ENCODE peak calls at places on chromosomes 6 and 20, in five cellular contexts. P is IMR-90, O is trophoblast cell, Z is H1, E is mesenchymal stem cell. W is an unnamed sample.

GRCh38 chr20:37989601-37990001 is 43.7 kb downstream of the TTI1 start:
- DNase-seq in O (no peak), E (peak), P (no peak), Z (no peak), W (no peak)

GRCh38 chr6:168370310-168370991 is 50.9 kb upstream of the DACT2 start:
- DNase-seq in P (no peak), E (peak), Z (peak), O (peak), W (peak)

GRCh38 chr6:109055771-109056235 is 38.8 kb downstream of the SESN1 start:
- DNase-seq in E (peak), P (peak), O (no peak), Z (no peak), W (no peak)

GRCh38 chr6:107976267-107976783 is 18.3 kb upstream of the SEC63 start:
- DNase-seq in Z (no peak), E (no peak), O (no peak), P (no peak), W (no peak)

GRCh38 chr6:75409286-75409685 is 84.3 kb downstream of the FILIP1 start:
- DNase-seq in P (peak), E (no peak), Z (no peak), O (no peak), W (no peak)

GRCh38 chr6:34556031-34556471 is at the start of gene SPDEF:
- DNase-seq in O (no peak), E (no peak), P (no peak), Z (no peak), W (no peak)

GRCh38 chr6:112109267-112109666 is 21.9 kb downstream of the FAM229B start:
- DNase-seq in O (no peak), P (no peak), E (peak), Z (no peak), W (peak)

GRCh38 chr20:33826270-33826897 is 15.2 kb downstream of the CHMP4B start:
- DNase-seq in O (no peak), E (no peak), P (no peak), Z (no peak), W (no peak)

GRCh38 chr6:124073820-124074587 is 270.3 kb downstream of the NKAIN2 start:
- DNase-seq in Z (no peak), E (no peak), O (no peak), P (no peak), W (no peak)

GRCh38 chr6:139628220-139628619 is 253.8 kb upstream of the CITED2 start:
- DNase-seq in P (no peak), E (no peak), O (no peak), Z (no peak), W (no peak)

GRCh38 chr6:170205126-170205525 is 85.8 kb downstream of the DLL1 start:
- DNase-seq in Z (peak), E (no peak), P (no peak), O (no peak), W (no peak)

GRCh38 chr6:148769304-148769968 is 22.6 kb downstream of the UST start:
- DNase-seq in Z (no peak), O (no peak), E (no peak), P (no peak), W (no peak)

GRCh38 chr6:155033021-155033801 is 38.1 kb downstream of the TIAM2 start:
- DNase-seq in E (no peak), O (peak), Z (no peak), P (no peak), W (no peak)

GRCh38 chr6:168013250-168013915 is 15.9 kb downstream of the KIF25 start:
- DNase-seq in O (no peak), E (no peak), P (no peak), Z (peak), W (no peak)

GRCh38 chr20:5044075-5044620 is 42.8 kb upstream of the SLC23A2 start:
- DNase-seq in Z (no peak), O (peak), E (no peak), P (no peak), W (no peak)

GRCh38 chr6:63349401-63349800 is 29.6 kb upstream of the LGSN start:
- DNase-seq in Z (no peak), E (no peak), O (peak), P (no peak), W (no peak)

GRCh38 chr20:45833030-45833882 is at the start of gene SNX21:
- DNase-seq in Z (peak), E (peak), O (peak), P (peak), W (no peak)

GRCh38 chr20:24208652-24209051 is 220.1 kb upstream of the GGTLC1 start:
- DNase-seq in P (no peak), O (no peak), Z (peak), E (no peak), W (no peak)

GRCh38 chr6:16419636-16420331 is 181.4 kb downstream of the GMPR start:
- DNase-seq in P (no peak), O (no peak), E (no peak), Z (no peak), W (no peak)

GRCh38 chr6:26223677-26224546 is 136.7 kb downstream of the HFE start:
- DNase-seq in O (peak), P (peak), E (peak), Z (no peak), W (peak)
- H3K4ac ChIP-seq in O (peak), P (peak), E (no peak), Z (peak), W (no peak)

DNA sequence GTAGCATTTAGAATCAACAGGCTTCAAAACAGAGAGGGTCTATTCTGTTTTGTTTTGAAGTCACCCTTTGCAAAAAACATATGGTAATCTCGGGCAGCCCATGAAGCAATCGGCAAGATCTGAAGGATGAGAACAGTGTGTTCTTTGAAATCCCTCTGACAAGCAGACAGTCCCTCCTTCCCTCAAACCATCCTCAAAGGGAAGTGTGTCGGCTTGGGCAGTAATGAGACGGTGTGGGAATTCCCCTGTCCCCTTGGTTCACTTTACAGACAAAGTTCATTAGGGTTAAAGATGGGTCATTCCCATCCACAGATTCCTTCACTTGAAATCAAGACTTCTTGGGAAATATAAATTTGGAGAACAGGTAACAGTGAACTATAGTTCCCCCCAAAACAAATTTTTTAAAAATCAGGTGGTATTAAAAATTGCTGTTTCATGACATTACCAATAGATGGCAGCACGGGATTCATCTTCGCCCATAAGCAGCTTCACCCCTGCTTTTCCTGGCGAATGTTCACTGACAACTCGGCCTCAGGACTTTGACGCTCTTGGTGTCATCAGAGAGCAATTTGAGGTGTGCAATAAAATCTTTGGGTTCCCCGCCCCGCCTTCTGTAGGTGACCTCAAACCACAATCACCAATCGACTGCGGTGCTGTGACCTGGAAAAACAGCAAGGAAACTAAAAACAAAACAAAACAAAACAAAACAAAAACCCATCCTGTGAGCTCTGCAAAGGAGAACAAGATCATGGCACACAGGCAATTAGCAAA is 159.3 kb upstream of the TNFAIP3 start:
- DNase-seq in E (peak), P (peak), O (peak), Z (no peak), W (peak)
- H3K4me3 ChIP-seq in E (peak), P (no peak), O (no peak), Z (no peak), W (no peak)

GRCh38 chr6:106642476-106642875 is 13.1 kb downstream of the QRSL1 start:
- DNase-seq in O (no peak), Z (no peak), P (no peak), E (no peak), W (no peak)

GRCh38 chr6:106637718-106638341 is 8.5 kb downstream of the QRSL1 start:
- DNase-seq in O (no peak), E (no peak), P (no peak), Z (no peak), W (no peak)

GRCh38 chr6:106634565-106634964 is 5.2 kb downstream of the QRSL1 start:
- DNase-seq in P (no peak), O (no peak), Z (no peak), E (no peak), W (no peak)

GRCh38 chr6:106639812-106640211 is 10.4 kb downstream of the QRSL1 start:
- DNase-seq in P (no peak), E (no peak), O (no peak), Z (no peak), W (no peak)

DNA sequence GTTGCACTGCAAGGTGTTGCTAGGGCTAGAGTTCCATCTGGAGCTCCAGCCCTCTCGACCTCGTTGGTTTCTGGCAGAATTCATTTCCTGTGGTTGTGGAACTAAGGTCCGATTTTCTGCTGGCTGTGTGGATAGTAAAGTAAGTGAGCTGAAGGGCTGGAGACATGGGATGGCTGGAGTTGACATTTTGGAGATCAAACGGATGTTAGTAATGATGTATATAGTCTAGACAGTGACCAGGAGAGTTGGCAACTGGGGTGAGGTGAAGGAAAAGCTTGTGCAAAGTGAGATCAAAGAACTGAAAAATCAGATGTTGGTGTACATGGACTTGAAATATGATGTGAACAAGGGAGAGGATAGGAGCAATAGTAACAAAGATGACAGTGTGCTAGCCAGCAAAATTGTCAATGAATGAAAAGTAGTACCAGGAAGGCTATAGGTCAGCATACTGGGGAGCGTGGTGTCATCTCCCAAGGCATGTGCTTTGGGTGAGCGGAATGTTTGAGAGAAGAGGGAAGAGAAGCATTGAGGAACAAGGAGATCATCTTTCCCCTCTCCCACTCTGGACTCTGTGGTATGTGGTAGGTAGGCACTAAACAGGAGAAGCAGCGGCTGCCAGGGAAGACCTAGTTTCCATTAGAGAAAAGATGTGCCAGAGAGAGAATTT is 7.8 kb downstream of the QRSL1 start:
- DNase-seq in P (no peak), E (no peak), O (no peak), Z (no peak), W (no peak)
- H2AFZ ChIP-seq in P (no peak), E (no peak), O (no peak), Z (no peak), W (no peak)

GRCh38 chr20:19236371-19237055 is 24.1 kb downstream of the SLC24A3 start:
- DNase-seq in E (no peak), Z (no peak), P (no peak), O (no peak), W (no peak)

GRCh38 chr20:19231359-19232035 is 19.1 kb downstream of the SLC24A3 start:
- DNase-seq in O (no peak), P (no peak), Z (no peak), E (no peak), W (no peak)

GRCh38 chr20:19233025-19233794 is 20.8 kb downstream of the SLC24A3 start:
- DNase-seq in Z (no peak), O (no peak), P (no peak), E (no peak), W (no peak)
- H3K4ac ChIP-seq in Z (no peak), O (no peak), P (no peak), E (no peak), W (no peak)

GRCh38 chr6:24583463-24584389 is 62.3 kb downstream of the KIAA0319 start:
- DNase-seq in O (peak), Z (peak), E (peak), P (peak), W (peak)
- H3K4me3 ChIP-seq in O (no peak), Z (no peak), E (no peak), P (no peak), W (no peak)

GRCh38 chr6:85402922-85403321 is 47.0 kb upstream of the NT5E start:
- DNase-seq in P (no peak), Z (no peak), O (peak), E (no peak), W (no peak)
- H2AFZ ChIP-seq in P (peak), Z (peak), O (peak), E (no peak), W (peak)

DNA sequence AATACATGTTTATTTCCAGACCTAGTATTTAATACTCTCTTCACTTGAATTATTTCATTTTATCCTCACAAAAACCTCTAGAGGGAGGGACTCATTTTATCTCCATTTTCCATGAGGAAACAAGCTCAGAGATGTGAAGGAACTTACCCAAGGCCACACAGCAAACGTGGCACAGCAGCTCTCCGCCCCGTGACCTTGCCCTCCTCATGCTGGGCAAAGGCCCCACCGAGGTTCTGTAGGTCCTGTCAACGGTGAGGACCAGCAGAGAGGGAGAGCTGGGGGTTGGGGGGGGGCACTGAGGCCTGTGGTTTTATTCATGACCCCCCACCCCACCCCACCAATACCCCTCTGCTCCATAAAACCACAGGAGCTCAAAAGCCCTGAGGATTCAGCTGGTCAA is 40.9 kb upstream of the TLDC2 start:
- DNase-seq in P (no peak), E (no peak), Z (no peak), O (no peak), W (no peak)
- H3K4ac ChIP-seq in P (peak), E (peak), Z (peak), O (peak), W (no peak)

GRCh38 chr6:7087491-7087979 is 20.2 kb upstream of the RREB1 start:
- DNase-seq in E (no peak), P (no peak), Z (no peak), O (no peak), W (no peak)

GRCh38 chr6:7088076-7088742 is 19.6 kb upstream of the RREB1 start:
- DNase-seq in P (no peak), O (no peak), E (no peak), Z (no peak), W (no peak)

GRCh38 chr6:7087066-7087465 is 20.7 kb upstream of the RREB1 start:
- DNase-seq in Z (no peak), E (peak), O (no peak), P (peak), W (peak)

GRCh38 chr6:7085911-7086310 is 21.9 kb upstream of the RREB1 start:
- DNase-seq in P (no peak), E (peak), Z (no peak), O (no peak), W (no peak)

GRCh38 chr6:7086488-7086887 is 21.3 kb upstream of the RREB1 start:
- DNase-seq in E (peak), O (no peak), P (peak), Z (no peak), W (no peak)
- H3K4me3 ChIP-seq in E (peak), O (no peak), P (no peak), Z (no peak), W (no peak)

GRCh38 chr20:57439993-57440392 is 48.8 kb downstream of the RBM38 start:
- DNase-seq in Z (no peak), P (no peak), E (no peak), O (no peak), W (no peak)

GRCh38 chr20:57442888-57443239 is 51.7 kb downstream of the RBM38 start:
- DNase-seq in E (no peak), Z (no peak), P (no peak), O (no peak), W (no peak)

GRCh38 chr20:57442160-57442887 is 51.1 kb downstream of the RBM38 start:
- DNase-seq in Z (no peak), O (no peak), E (no peak), P (no peak), W (no peak)

GRCh38 chr20:57440678-57441509 is 49.7 kb downstream of the RBM38 start:
- DNase-seq in P (peak), Z (no peak), E (no peak), O (no peak), W (no peak)

DNA sequence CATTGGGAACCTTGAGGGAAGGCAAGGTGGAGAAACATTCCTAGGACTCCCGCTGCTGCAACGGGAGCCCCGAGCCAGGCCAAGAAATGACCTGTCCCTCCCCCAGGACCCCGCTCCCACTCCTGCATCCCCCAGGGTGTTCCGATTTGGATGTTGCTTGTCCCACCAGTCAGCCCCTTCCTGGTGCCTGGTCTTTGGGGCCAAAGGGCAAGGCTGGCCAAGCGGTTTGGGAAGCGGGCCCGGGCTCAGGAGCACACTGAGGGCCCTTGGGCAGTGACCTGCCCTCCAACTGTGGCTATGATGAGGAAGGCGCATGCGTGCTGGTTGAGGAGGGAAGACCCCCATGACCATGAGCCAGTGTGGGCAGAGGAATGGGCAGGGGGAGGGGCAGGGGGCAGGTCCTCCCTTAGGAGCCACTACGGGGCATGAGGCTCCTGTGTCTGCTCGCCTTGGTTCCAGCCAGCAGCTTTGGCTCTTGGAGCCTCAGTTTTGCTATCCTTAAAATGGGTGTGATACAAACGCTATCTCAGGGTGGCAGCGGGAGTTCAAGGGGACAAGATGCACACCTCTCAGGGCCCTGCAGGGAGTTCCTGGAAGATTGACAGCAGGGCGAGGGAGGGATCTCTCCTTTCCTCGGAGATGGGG is 50.4 kb downstream of the RBM38 start:
- DNase-seq in E (no peak), P (no peak), Z (no peak), O (no peak), W (no peak)
- H2AFZ ChIP-seq in E (no peak), P (peak), Z (peak), O (peak), W (peak)